ENCODE peak calls at places on chromosomes 3 and 15, in four cellular contexts. G is WERI-Rb-1, B is body of pancreas, Q is right lobe of liver. F is an unnamed sample.

GRCh38 chr15:58457466-58457965 is 25.7 kb downstream of the LIPC start:
- DNase-seq in Q (no peak), B (no peak), G (no peak), F (no peak)

GRCh38 chr15:74540135-74540760 is 772 bp upstream of the ARID3B start:
- DNase-seq in Q (no peak), B (no peak), G (no peak), F (no peak)

GRCh38 chr3:194979173-194979572 is 291.8 kb downstream of the XXYLT1 start:
- DNase-seq in Q (no peak), B (no peak), G (no peak), F (no peak)

GRCh38 chr3:187567741-187568140 is 102.5 kb downstream of the SST start:
- DNase-seq in G (no peak), Q (no peak), B (no peak), F (no peak)

GRCh38 chr3:55907616-55908015 is 420.5 kb upstream of the WNT5A start:
- DNase-seq in Q (no peak), B (no peak), G (no peak), F (no peak)

GRCh38 chr3:87267953-87268645 is 8.3 kb downstream of the POU1F1 start:
- DNase-seq in B (peak; percentile 31), Q (no peak), G (no peak), F (no peak)

GRCh38 chr3:105837143-105837740 is 31.6 kb downstream of the CBLB start:
- DNase-seq in Q (no peak), G (no peak), B (no peak), F (no peak)

GRCh38 chr3:157075693-157076420 is 84.1 kb downstream of the CCNL1 start:
- DNase-seq in G (no peak), B (no peak), Q (peak; percentile 83), F (peak; percentile 39)

GRCh38 chr3:103976931-103977339 is 1389.8 kb upstream of the ALCAM start:
- DNase-seq in B (no peak), G (no peak), Q (no peak), F (no peak)

GRCh38 chr3:133494469-133494868 is 79.0 kb upstream of the CDV3 start:
- DNase-seq in B (no peak), Q (no peak), G (peak; percentile 56), F (no peak)

GRCh38 chr3:19146685-19147650 is 1.3 kb upstream of the KCNH8 start:
- DNase-seq in B (peak; percentile 80), G (peak; percentile 92), Q (peak; percentile 50), F (peak; percentile 74)

GRCh38 chr3:197593046-197593380 is 37.2 kb upstream of the BDH1 start:
- DNase-seq in G (peak; percentile 8), Q (no peak), B (no peak), F (no peak)

GRCh38 chr3:45635475-45636256 is 41.1 kb downstream of the LIMD1 start:
- DNase-seq in B (no peak), Q (no peak), G (no peak), F (no peak)

GRCh38 chr3:191350389-191351090 is 20.2 kb upstream of the UTS2B start:
- DNase-seq in Q (no peak), B (no peak), G (no peak), F (no peak)

GRCh38 chr3:71846189-71846588 is 61.2 kb upstream of the PROK2 start:
- DNase-seq in Q (no peak), G (peak; percentile 73), B (no peak), F (no peak)

GRCh38 chr3:13463618-13464400 is 16.3 kb upstream of the HDAC11 start:
- DNase-seq in B (no peak), Q (no peak), G (no peak), F (no peak)

GRCh38 chr3:16449369-16449768 is 64.1 kb downstream of the RFTN1 start:
- DNase-seq in Q (no peak), B (no peak), G (no peak), F (no peak)

GRCh38 chr3:65914740-65915366 is 123.9 kb downstream of the MAGI1 start:
- DNase-seq in B (no peak), G (no peak), Q (no peak), F (no peak)

GRCh38 chr15:27827336-27827735 is 271.8 kb downstream of the OCA2 start:
- DNase-seq in B (no peak), G (no peak), Q (no peak), F (no peak)

GRCh38 chr3:11080492-11080891 is 73.8 kb upstream of the HRH1 start:
- DNase-seq in B (no peak), Q (no peak), G (no peak), F (no peak)

DNA sequence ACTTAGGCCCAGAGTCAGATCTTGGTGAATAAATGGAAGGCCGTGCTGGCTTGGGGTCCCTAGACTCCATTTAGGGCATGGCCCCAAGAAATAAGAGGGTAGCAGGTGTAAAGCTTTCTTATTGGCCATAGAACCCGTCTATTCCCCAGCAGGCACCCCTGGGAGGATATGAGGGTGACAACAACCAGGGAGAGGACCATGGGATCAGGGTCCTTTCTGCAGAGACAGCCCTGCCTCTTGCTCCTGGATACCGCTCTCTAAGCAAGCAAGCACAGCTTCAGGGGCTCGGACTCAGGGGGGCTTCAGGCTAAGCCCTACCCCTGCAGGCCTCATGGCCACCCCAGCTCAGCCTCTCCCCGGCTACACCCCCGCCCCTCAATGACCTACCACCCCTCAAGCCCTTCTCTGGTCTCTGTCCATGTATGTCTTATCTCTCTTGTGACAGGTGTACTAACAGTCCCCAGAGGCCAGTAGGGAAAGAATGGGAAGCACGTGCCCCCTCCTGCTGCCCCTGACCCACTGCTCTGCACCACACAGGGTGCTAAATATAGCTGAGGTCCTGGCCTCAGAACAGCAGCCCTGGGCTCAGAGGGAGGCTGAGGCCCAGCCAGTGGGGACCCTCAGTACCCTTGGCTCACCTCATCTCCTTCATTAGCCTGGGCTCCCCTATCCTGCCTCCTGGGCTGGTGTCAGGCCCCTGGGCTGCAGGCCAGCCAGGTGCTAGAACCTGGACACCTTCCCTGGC is 1.9 kb downstream of the XIRP1 start:
- DNase-seq in Q (no peak), G (no peak), B (no peak), F (no peak)
- H3K27ac ChIP-seq in Q (no peak overlapping the region), G (no peak overlapping the region), B (peak overlapping the region; percentile 54), F (no peak overlapping the region)

DNA sequence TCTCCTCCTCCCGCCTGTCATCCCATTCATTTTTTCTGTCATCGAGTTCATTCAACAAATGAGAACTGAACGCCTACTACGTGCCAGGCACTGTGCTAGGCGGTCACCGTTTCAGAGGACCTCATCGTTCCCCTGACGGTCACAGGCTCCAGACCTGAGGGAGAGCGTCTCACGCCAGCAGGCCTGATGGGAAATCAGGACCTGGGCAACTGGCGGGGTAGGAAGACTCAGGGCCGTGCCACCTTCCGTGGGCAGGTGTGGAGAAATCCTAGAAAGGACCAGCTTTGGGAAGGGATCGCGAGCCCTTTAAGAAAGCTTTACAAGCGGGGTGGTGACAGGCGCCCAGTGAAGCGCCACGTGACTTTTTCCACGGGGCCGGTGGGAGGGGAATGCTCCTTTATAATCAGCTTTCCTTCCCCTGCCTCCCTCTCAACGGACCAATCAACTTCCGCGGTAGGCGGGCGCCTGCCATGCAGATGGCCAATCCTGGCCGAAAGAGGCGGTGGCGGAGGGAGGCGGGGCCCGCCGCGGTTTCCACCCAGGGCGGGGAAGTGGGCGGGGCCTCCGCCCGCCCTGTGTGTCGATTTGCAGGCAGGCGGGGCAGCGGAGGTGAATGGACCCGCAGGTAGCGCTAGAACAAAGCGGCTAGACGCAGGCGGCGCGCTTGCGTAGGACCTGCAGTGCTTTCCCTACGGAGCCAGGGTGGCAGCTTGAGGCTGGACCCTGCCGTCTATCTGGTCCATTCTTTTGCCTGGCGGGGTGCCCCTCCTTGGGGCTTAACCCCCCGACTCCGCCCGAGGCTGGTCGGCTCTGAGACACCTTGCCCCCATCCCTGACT is 816 bp upstream of the DUSP7 start:
- DNase-seq in Q (peak; percentile 100), B (peak; percentile 100), G (peak; percentile 99), F (peak; percentile 100)
- TF ChIP-seq CTCF in Q (no peak), B (no peak), G (peak; percentile 16), F (peak; percentile 13)

GRCh38 chr3:172582712-172583111 is 59.5 kb upstream of the TNFSF10 start:
- DNase-seq in G (no peak), Q (no peak), B (no peak), F (no peak)

GRCh38 chr3:172591171-172591605 is 68.0 kb upstream of the TNFSF10 start:
- DNase-seq in B (no peak), G (no peak), Q (no peak), F (no peak)

GRCh38 chr3:172585954-172586353 is 62.7 kb upstream of the TNFSF10 start:
- DNase-seq in B (no peak), Q (no peak), G (no peak), F (no peak)

GRCh38 chr3:172581757-172582166 is 58.5 kb upstream of the TNFSF10 start:
- DNase-seq in G (no peak), Q (no peak), B (no peak), F (no peak)

DNA sequence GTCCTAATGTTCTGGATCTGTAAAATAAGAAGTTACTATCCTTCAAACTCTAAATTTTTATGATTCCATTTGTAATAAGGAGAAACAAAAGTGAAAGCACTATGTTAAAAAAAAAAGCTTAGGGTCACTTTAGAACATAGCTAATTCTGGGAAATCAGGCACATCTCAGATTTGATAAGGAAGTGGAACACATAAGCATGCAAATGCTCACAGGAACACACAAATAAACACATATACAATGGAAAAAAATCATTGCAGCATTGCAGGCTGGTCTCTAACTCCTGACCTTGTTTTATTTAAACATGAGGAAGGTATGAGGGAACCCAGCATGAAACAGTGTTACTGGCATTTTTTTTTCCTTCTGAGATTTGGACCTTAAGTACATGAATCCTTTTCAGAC is 63.2 kb upstream of the TNFSF10 start:
- DNase-seq in B (no peak), Q (no peak), G (no peak), F (no peak)
- H3K27ac ChIP-seq in B (peak overlapping the region; percentile 73), Q (peak overlapping the region; percentile 72), G (no peak overlapping the region), F (no peak overlapping the region)

GRCh38 chr15:65655026-65655425 is 33.3 kb downstream of the SLC24A1 start:
- DNase-seq in Q (no peak), B (no peak), G (no peak), F (no peak)
- TF ChIP-seq CTCF in Q (no peak), B (no peak), G (no peak), F (no peak)

DNA sequence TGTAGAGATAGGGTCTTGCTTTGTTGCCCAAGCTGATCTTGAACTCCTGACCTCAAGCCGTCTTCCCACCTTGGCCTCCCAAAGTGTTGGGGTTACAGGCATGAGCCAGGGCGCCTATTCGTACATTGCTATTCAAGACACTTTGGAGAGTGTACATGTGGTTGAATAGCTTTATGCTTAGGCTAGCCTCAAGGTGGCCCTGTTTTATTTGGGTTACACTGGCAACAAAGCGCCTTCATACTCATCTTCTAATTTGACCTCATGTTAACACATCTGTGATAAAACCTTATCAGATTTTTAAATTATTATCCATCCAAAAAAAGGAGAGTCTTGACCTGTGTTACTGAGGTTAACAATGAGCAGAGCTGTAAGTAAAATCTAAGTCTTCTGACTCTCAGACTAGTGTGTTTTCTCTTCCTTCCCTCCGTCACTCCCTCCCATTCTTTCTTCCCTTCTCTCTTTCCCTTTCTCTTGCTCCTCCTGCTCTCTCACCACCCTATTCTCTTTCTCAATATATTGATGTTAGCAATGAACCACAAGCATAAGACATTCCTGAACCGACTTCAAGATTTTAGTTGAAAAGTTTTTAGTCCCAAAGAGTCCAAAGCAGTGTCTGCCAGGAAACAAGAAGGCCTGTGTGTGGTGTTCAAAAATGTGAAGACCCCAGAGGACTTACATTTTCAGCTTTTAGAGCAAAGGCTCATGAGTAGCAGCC is 603.7 kb upstream of the CFAP20DC start:
- DNase-seq in B (no peak), Q (no peak), G (no peak), F (no peak)
- H3K27ac ChIP-seq in B (peak overlapping the region; percentile 40), Q (no peak overlapping the region), G (no peak overlapping the region), F (no peak overlapping the region)

F was measured in dorsolateral prefrontal cortex.